ENCODE peak calls at places on chromosome 18, in eight cellular contexts. E is A172; Q is T-helper 9 cell; U is HS-5; H is CD4-positive, alpha-beta memory T cell; V is nucleus accumbens; D is AG09309; O is skeletal muscle cell. M is an unnamed sample.

GRCh38 chr18:48803518-48803917 is 147.2 kb downstream of the SMAD7 start:
- DNase-seq in D (no peak), O (no peak), Q (no peak), U (no peak), V (no peak), H (no peak), E (no peak), M (no peak)

GRCh38 chr18:37322497-37323035 is 243.0 kb downstream of the CELF4 start:
- DNase-seq in D (no peak), U (no peak), Q (no peak), E (peak; percentile 24), H (no peak), V (peak; percentile 24), O (no peak), M (no peak)

GRCh38 chr18:9330419-9330818 is 4.2 kb upstream of the TWSG1 start:
- DNase-seq in U (no peak), H (no peak), V (no peak), D (no peak), E (no peak), O (no peak), Q (no peak), M (no peak)

GRCh38 chr18:59022167-59022945 is 117.3 kb upstream of the SEC11C start:
- DNase-seq in U (no peak), D (no peak), V (no peak), O (no peak), H (no peak), Q (no peak), E (no peak), M (peak; percentile 44)

GRCh38 chr18:24734058-24734457 is 273.6 kb downstream of the HRH4 start:
- DNase-seq in H (no peak), Q (no peak), E (no peak), U (no peak), V (no peak), O (no peak), D (no peak), M (no peak)

GRCh38 chr18:68839701-68840100 is 41.8 kb downstream of the CCDC102B start:
- DNase-seq in O (no peak), H (no peak), V (no peak), U (no peak), E (no peak), D (no peak), Q (no peak), M (no peak)

GRCh38 chr18:58776084-58776483 is 88.6 kb upstream of the ZNF532 start:
- DNase-seq in U (no peak), H (no peak), O (no peak), D (no peak), Q (no peak), V (no peak), E (peak; percentile 38), M (no peak)

GRCh38 chr18:58661423-58661822 is 9.8 kb upstream of the MALT1 start:
- DNase-seq in H (no peak), D (no peak), O (no peak), V (no peak), Q (no peak), E (no peak), U (no peak), M (no peak)

GRCh38 chr18:22831441-22831904 is 101.7 kb upstream of the RBBP8 start:
- DNase-seq in V (no peak), D (no peak), O (peak; percentile 82), Q (no peak), U (no peak), E (no peak), H (no peak), M (no peak)

GRCh38 chr18:79988079-79988924 is at the start of gene TXNL4A:
- DNase-seq in V (peak; percentile 74), H (peak; percentile 86), E (peak; percentile 27), Q (peak; percentile 73), D (peak; percentile 54), U (peak; percentile 19), O (peak; percentile 72), M (no peak)

GRCh38 chr18:45481846-45482245 is 133.4 kb upstream of the SLC14A2 start:
- DNase-seq in U (no peak), H (no peak), E (no peak), D (no peak), Q (no peak), O (no peak), V (no peak), M (no peak)

M was measured in epithelial cell of proximal tubule.